ENCODE peak calls at places on chromosome 1, in seven cellular contexts. A is endodermal cell; X is caudate nucleus; Z is fibroblast of lung; E is heart left ventricle; N is neural progenitor cell; L is effector memory CD4-positive, alpha-beta T cell. Y is an unnamed sample.

GRCh38 chr1:182768973-182769372 is 20.6 kb upstream of the NPL start:
- DNase-seq in A (no peak), X (no peak), Z (no peak), E (no peak), N (no peak), L (no peak), Y (no peak)

GRCh38 chr1:44284184-44284583 is 70.9 kb downstream of the ERI3 start:
- DNase-seq in A (no peak), X (no peak), Z (no peak), E (no peak), N (no peak), L (no peak), Y (no peak)

GRCh38 chr1:76939107-76939816 is 72.0 kb downstream of the ST6GALNAC5 start:
- DNase-seq in A (no peak), X (no peak), Z (peak; percentile 62), E (no peak), N (no peak), L (no peak), Y (no peak)

GRCh38 chr1:23370744-23371710 is 1.4 kb upstream of the ZNF436 start:
- DNase-seq in A (peak; percentile 94), X (no peak), Z (peak; percentile 47), E (peak; percentile 66), N (peak; percentile 97), L (no peak), Y (no peak)

GRCh38 chr1:44632511-44633072 is 41.7 kb downstream of the TMEM53 start:
- DNase-seq in A (no peak), X (no peak), Z (no peak), E (no peak), N (peak; percentile 62), L (no peak), Y (no peak)

GRCh38 chr1:53155945-53156344 is 13.5 kb upstream of the SLC1A7 start:
- DNase-seq in A (no peak), X (no peak), Z (no peak), E (no peak), N (no peak), L (no peak), Y (no peak)

GRCh38 chr1:201702936-201703335 is 126.0 kb upstream of the IPO9 start:
- DNase-seq in A (peak; percentile 86), X (no peak), Z (peak; percentile 53), E (peak; percentile 53), N (peak; percentile 84), L (no peak), Y (no peak)

GRCh38 chr1:118842462-118843201 is 145.5 kb downstream of the TBX15 start:
- DNase-seq in A (peak; percentile 76), X (no peak), Z (no peak), E (no peak), N (peak; percentile 12), L (no peak), Y (no peak)

GRCh38 chr1:203650012-203650836 is 23.6 kb downstream of the ATP2B4 start:
- DNase-seq in A (peak; percentile 93), X (peak; percentile 8), Z (peak; percentile 60), E (peak; percentile 65), N (peak; percentile 86), L (peak; percentile 87), Y (peak; percentile 24)

GRCh38 chr1:93672069-93672468 is 9.6 kb downstream of the BCAR3 start:
- DNase-seq in A (no peak), X (no peak), Z (peak; percentile 95), E (peak; percentile 85), N (no peak), L (no peak), Y (no peak)

GRCh38 chr1:89912073-89912472 is 82.8 kb upstream of the ZNF326 start:
- DNase-seq in A (no peak), X (no peak), Z (no peak), E (no peak), N (no peak), L (no peak), Y (no peak)

GRCh38 chr1:13819637-13820036 is 119.6 kb downstream of the PRDM2 start:
- DNase-seq in A (no peak), X (no peak), Z (no peak), E (no peak), N (no peak), L (no peak), Y (no peak)

GRCh38 chr1:170698711-170699275 is 34.9 kb downstream of the PRRX1 start:
- DNase-seq in A (no peak), X (no peak), Z (peak; percentile 64), E (no peak), N (peak; percentile 48), L (no peak), Y (no peak)

GRCh38 chr1:112011231-112011630 is 21.8 kb upstream of the KCND3 start:
- DNase-seq in A (no peak), X (no peak), Z (no peak), E (no peak), N (no peak), L (no peak), Y (no peak)

GRCh38 chr1:152392909-152393308 is 21.2 kb downstream of the CRNN start:
- DNase-seq in A (no peak), X (no peak), Z (no peak), E (no peak), N (no peak), L (peak; percentile 4), Y (no peak)

DNA sequence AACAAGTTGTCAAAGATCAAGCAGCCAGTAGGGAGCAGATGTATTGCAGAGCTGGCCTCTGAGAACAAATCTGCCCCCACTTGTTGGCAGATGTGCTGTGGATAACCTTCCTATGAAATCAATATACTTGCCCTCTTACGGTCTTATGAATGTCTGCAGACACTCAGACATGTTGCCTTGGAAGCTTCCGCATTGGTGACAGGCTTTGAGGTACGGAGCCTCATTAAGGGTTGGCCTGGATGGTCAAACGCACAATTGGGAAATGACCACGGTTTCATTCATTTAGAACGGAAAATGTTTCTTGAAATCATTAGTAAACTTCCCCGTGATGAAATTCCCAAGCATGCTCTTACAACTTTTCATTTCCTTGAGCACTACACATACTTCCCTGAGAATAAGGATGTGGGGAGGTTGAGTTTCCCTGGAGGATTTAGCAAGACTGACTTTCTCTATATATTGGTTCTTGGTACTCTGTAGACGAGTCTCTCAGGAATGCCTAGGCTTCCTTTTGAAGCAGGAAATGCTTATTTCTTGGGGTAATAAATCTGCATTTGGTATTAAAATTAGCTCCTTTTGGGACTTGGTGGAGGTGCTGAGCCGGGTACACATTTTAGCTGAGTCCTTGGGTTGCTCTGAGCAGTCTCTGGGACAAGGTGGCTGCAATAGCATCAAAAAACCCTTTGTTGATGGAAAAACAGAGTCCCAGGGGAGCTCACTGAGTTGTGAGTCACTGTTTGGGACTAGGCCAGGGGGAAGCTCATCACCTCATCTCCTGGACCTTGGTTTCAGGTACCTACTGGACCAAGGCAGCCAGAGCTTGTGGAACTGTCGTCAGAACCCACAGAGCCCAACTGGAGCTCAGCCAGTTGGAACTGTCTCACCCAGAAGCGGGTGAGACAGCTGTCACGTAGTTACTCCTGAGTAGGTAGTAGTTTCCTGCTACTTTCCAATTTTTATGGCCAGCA is 146.4 kb downstream of the HLX start:
- DNase-seq in A (no peak), X (no peak), Z (no peak), E (no peak), N (no peak), L (no peak), Y (no peak)
- H3K27ac ChIP-seq in A (no peak overlapping the region), X (no peak overlapping the region), Z (no peak overlapping the region), E (peak overlapping the region; percentile 0), N (no peak overlapping the region), L (no peak overlapping the region), Y (no peak overlapping the region)

DNA sequence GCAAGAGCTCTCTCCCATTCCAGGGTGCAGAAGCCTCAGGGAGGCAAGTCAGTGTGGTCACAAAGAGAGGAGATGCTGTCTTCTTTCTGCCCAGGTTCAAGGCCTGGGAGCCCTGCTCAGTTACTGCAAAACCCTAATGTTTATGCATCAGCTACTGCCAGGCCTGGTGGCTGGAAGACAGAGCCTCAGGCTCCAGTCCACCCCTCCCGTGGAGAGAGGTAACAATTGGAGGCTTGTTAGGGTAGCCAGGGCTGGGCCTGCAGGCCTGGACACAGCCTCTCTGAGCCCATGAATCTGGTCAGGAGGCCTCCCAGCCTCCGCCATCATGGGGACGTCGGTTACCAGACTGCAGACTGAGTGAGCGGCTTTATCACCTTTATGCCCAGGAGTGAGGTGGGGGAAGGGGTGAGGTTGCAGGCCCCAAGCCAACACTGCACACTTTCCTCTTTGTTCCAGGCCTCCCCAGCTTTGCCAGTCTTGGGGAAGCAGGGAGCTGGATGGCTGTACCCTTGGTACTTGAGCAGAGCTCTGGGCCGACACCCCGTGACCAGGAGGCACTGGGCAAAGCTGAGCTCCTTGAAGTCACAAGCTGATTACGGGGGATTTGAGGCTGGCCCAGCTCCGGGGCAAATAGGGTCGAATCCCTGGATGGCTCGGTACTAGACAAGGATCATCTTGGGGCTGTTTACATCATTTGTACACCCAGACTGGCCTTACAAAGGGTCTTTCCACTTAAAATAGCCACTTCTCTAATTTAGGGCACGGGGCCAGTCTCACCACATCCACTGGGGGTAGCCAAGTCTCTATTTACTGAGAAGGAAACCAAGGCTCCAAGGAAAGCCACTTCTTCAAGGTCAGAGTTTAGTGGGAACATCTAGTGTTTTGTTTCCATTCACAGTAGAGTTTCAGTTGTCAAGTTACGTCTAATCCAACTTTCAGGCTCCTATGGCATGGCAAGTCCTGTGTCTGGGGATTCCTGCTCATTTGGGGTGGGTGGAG is 5.2 kb downstream of the SLC2A1 start:
- DNase-seq in A (peak; percentile 52), X (no peak), Z (no peak), E (no peak), N (no peak), L (no peak), Y (no peak)
- H3K27ac ChIP-seq in A (peak overlapping the region; percentile 16), X (peak overlapping the region; percentile 94), Z (no peak overlapping the region), E (no peak overlapping the region), N (peak overlapping the region; percentile 31), L (peak overlapping the region; percentile 50), Y (peak overlapping the region; percentile 57)

GRCh38 chr1:160363010-160363409 is 3.9 kb upstream of the NHLH1 start:
- DNase-seq in A (no peak), X (peak; percentile 66), Z (no peak), E (no peak), N (no peak), L (no peak), Y (no peak)
- H3K27ac ChIP-seq in A (peak overlapping the region; percentile 96), X (no peak overlapping the region), Z (no peak overlapping the region), E (no peak overlapping the region), N (peak overlapping the region; percentile 79), L (no peak overlapping the region), Y (no peak overlapping the region)

GRCh38 chr1:70354332-70355110 is at the start of gene ANKRD13C:
- DNase-seq in A (peak; percentile 97), X (peak; percentile 87), Z (peak; percentile 97), E (peak; percentile 95), N (peak; percentile 98), L (peak; percentile 81), Y (peak; percentile 81)

GRCh38 chr1:70355111-70355407 is 537 bp upstream of the ANKRD13C start:
- DNase-seq in A (no peak), X (no peak), Z (no peak), E (no peak), N (no peak), L (no peak), Y (no peak)

GRCh38 chr1:70353641-70354331 is 736 bp downstream of the ANKRD13C start:
- DNase-seq in A (no peak), X (no peak), Z (peak; percentile 48), E (no peak), N (peak; percentile 38), L (no peak), Y (no peak)

GRCh38 chr1:70353038-70353437 is 1.5 kb downstream of the ANKRD13C start:
- DNase-seq in A (no peak), X (no peak), Z (no peak), E (no peak), N (no peak), L (no peak), Y (no peak)
- H3K27ac ChIP-seq in A (no peak overlapping the region), X (no peak overlapping the region), Z (peak overlapping the region; percentile 100), E (no peak overlapping the region), N (no peak overlapping the region), L (no peak overlapping the region), Y (no peak overlapping the region)